ENCODE peak calls at places on chromosomes 4 and X, in five cellular contexts. E is uterus, Q is COR-L47, U is fibroblast of pulmonary artery, Z is smooth muscle cell of the brain vasculature. A is an unnamed sample.

GRCh38 chr4:7863911-7864681 is 75.6 kb downstream of the AFAP1 start:
- DNase-seq in E (no peak), Q (no peak), U (no peak), Z (no peak), A (no peak)

GRCh38 chr4:54091637-54092404 is 8.1 kb upstream of the GSX2 start:
- DNase-seq in E (peak), Q (peak), U (peak), Z (no peak), A (no peak)

GRCh38 chr4:76256032-76256431 is 4.5 kb downstream of the FAM47E start:
- DNase-seq in E (no peak), Q (no peak), U (no peak), Z (no peak), A (no peak)

GRCh38 chr4:143286733-143287570 is 49.7 kb upstream of the GAB1 start:
- DNase-seq in E (no peak), Q (no peak), U (peak), Z (peak), A (no peak)

GRCh38 chrX:1598021-1598875 is 6.8 kb downstream of the AKAP17A start:
- DNase-seq in E (no peak), Q (no peak), U (no peak), Z (no peak), A (no peak)

GRCh38 chr4:100165809-100166208 is 24.5 kb downstream of the DDIT4L start:
- DNase-seq in E (no peak), Q (no peak), U (no peak), Z (no peak), A (no peak)

GRCh38 chrX:24294619-24295018 is 19.2 kb downstream of the SUPT20HL2 start:
- DNase-seq in E (no peak), Q (no peak), U (peak), Z (no peak), A (no peak)

GRCh38 chr4:176588436-176588835 is 204.3 kb downstream of the VEGFC start:
- DNase-seq in E (no peak), Q (no peak), U (no peak), Z (no peak), A (no peak)

A was measured in Panc1.